ENCODE peak calls at places on chromosomes 11 and 22, in eight cellular contexts. L, E, S, B, C, Q, P and T are unnamed samples.

GRCh38 chr11:125088123-125088522 is 23.3 kb downstream of the TMEM218 start:
- DNase-seq in P (no peak), C (no peak), S (no peak), L (no peak), B (no peak), E (no peak), Q (no peak), T (no peak)

GRCh38 chr11:12007230-12007593 is 1.2 kb downstream of the DKK3 start:
- DNase-seq in S (no peak), C (no peak), B (no peak), L (no peak), Q (no peak), P (no peak), E (no peak), T (no peak)

GRCh38 chr11:108097179-108097578 is 24.2 kb upstream of the ACAT1 start:
- DNase-seq in S (no peak), C (no peak), Q (no peak), P (no peak), B (no peak), E (no peak), L (no peak), T (no peak)

GRCh38 chr11:64592656-64593055 is 1.6 kb downstream of the SLC22A12 start:
- DNase-seq in P (no peak), C (no peak), Q (no peak), B (no peak), E (no peak), S (no peak), L (no peak), T (no peak)

GRCh38 chr22:40491990-40492631 is 121.7 kb downstream of the SGSM3 start:
- DNase-seq in P (peak; percentile 65), L (no peak), S (no peak), E (no peak), Q (no peak), C (no peak), B (no peak), T (no peak)

GRCh38 chr22:43723816-43724215 is 88.3 kb downstream of the EFCAB6 start:
- DNase-seq in S (no peak), Q (no peak), C (no peak), L (no peak), P (no peak), B (no peak), E (no peak), T (no peak)

GRCh38 chr11:125609545-125609944 is 15.4 kb upstream of the CHEK1 start:
- DNase-seq in P (no peak), B (no peak), L (no peak), S (no peak), Q (no peak), E (no peak), C (no peak), T (no peak)

GRCh38 chr22:46297151-46297819 is 615 bp downstream of the GTSE1 start:
- DNase-seq in C (peak; percentile 80), Q (no peak), P (peak; percentile 73), L (peak; percentile 40), E (no peak), S (peak; percentile 44), B (peak; percentile 53), T (no peak)

GRCh38 chr11:13223112-13223511 is 54.5 kb upstream of the BMAL1 start:
- DNase-seq in E (no peak), Q (no peak), B (no peak), P (peak; percentile 60), S (no peak), L (no peak), C (no peak), T (no peak)

GRCh38 chr22:23161029-23161428 is 15.8 kb downstream of the RAB36 start:
- DNase-seq in B (no peak), Q (no peak), L (no peak), E (no peak), S (no peak), C (no peak), P (no peak), T (no peak)

GRCh38 chr11:94830722-94831121 is 62.6 kb downstream of the AMOTL1 start:
- DNase-seq in P (no peak), Q (no peak), E (no peak), B (no peak), C (no peak), S (no peak), L (no peak), T (no peak)

GRCh38 chr11:433111-433510 is 8.7 kb downstream of the ANO9 start:
- DNase-seq in L (no peak), P (no peak), S (no peak), E (no peak), C (no peak), B (no peak), Q (no peak), T (no peak)

GRCh38 chr22:20464096-20464614 is 26.5 kb upstream of the SCARF2 start:
- DNase-seq in Q (no peak), L (no peak), S (no peak), C (no peak), B (peak; percentile 85), P (no peak), E (no peak), T (no peak)

GRCh38 chr11:76637491-76638266 is 32.9 kb downstream of the LRRC32 start:
- DNase-seq in S (no peak), Q (no peak), L (no peak), E (no peak), B (no peak), C (no peak), P (no peak), T (no peak)

GRCh38 chr11:111483431-111483830 is 28.8 kb downstream of the BTG4 start:
- DNase-seq in E (no peak), Q (no peak), C (no peak), B (no peak), P (no peak), S (no peak), L (no peak), T (no peak)